ENCODE peak calls at places on chromosomes 13 and 19, in five cellular contexts. P is MM.1S, J is fibroblast of lung, H is astrocyte, F is neural progenitor cell. R is an unnamed sample.

GRCh38 chr13:111420113-111420876 is 99.9 kb downstream of the TEX29 start:
- DNase-seq in P (no peak), J (no peak), F (no peak), H (no peak), R (no peak)

GRCh38 chr19:1780272-1780957 is 27.1 kb downstream of the ONECUT3 start:
- DNase-seq in P (peak; percentile 28), H (no peak), J (peak; percentile 18), F (no peak), R (peak; percentile 78)

GRCh38 chr19:50890422-50891252 is 17.4 kb downstream of the KLK2 start:
- DNase-seq in H (peak; percentile 2), F (no peak), J (peak; percentile 18), P (no peak), R (no peak)

GRCh38 chr19:55703790-55704215 is 28.8 kb downstream of the EPN1 start:
- DNase-seq in H (no peak), F (peak; percentile 15), J (peak; percentile 6), P (no peak), R (no peak)

GRCh38 chr19:35760711-35761349 is 2.9 kb downstream of the PROSER3 start:
- DNase-seq in F (peak; percentile 0), P (no peak), J (no peak), H (no peak), R (no peak)

GRCh38 chr19:46299004-46299509 is 2.2 kb downstream of the HIF3A start:
- DNase-seq in J (peak; percentile 66), F (no peak), P (no peak), H (peak; percentile 41), R (no peak)

GRCh38 chr13:24199016-24199415 is 38.5 kb downstream of the SPATA13 start:
- DNase-seq in H (no peak), P (no peak), J (no peak), F (no peak), R (no peak)

GRCh38 chr19:1101337-1101698 is 2.5 kb upstream of the GPX4 start:
- DNase-seq in P (no peak), H (no peak), F (no peak), J (no peak), R (no peak)

GRCh38 chr13:104140557-104140956 is 1074.3 kb upstream of the SLC10A2 start:
- DNase-seq in P (no peak), H (peak; percentile 64), J (peak; percentile 73), F (no peak), R (no peak)

GRCh38 chr13:23445794-23446193 is 12.3 kb upstream of the SACS start:
- DNase-seq in P (no peak), F (no peak), J (no peak), H (no peak), R (no peak)

GRCh38 chr13:101942038-101942437 is 459.8 kb downstream of the FGF14 start:
- DNase-seq in F (peak; percentile 64), H (peak; percentile 4), J (peak; percentile 20), P (peak; percentile 27), R (peak; percentile 80)

GRCh38 chr13:29845440-29846056 is 4.9 kb downstream of the UBL3 start:
- DNase-seq in J (peak; percentile 27), F (no peak), H (no peak), P (no peak), R (peak; percentile 46)

GRCh38 chr13:111058796-111059506 is 56.2 kb upstream of the ARHGEF7 start:
- DNase-seq in H (no peak), J (no peak), F (no peak), P (no peak), R (no peak)

GRCh38 chr13:39415403-39415802 is 187.6 kb downstream of the LHFPL6 start:
- DNase-seq in H (no peak), F (peak; percentile 54), J (peak; percentile 47), P (no peak), R (peak; percentile 70)

GRCh38 chr19:16594681-16595091 is 22.5 kb upstream of the SLC35E1 start:
- DNase-seq in P (peak; percentile 85), J (no peak), F (no peak), H (no peak), R (no peak)

GRCh38 chr13:67258482-67258881 is 28.3 kb upstream of the PCDH9 start:
- DNase-seq in H (no peak), J (no peak), P (peak; percentile 10), F (peak; percentile 22), R (no peak)

GRCh38 chr13:51000576-51001260 is 91.1 kb downstream of the RNASEH2B start:
- DNase-seq in F (no peak), H (peak; percentile 75), P (no peak), J (peak; percentile 80), R (no peak)

GRCh38 chr13:102484329-102484728 is 82.5 kb upstream of the FGF14 start:
- DNase-seq in P (no peak), J (peak; percentile 2), H (peak; percentile 2), F (peak; percentile 41), R (no peak)

GRCh38 chr19:48999481-49000325 is 6.0 kb downstream of the RUVBL2 start:
- DNase-seq in J (peak; percentile 62), P (peak; percentile 37), F (peak; percentile 88), H (peak; percentile 43), R (peak; percentile 92)

GRCh38 chr13:51910508-51910907 is 48.7 kb downstream of the CCDC70 start:
- DNase-seq in P (no peak), F (no peak), H (no peak), J (no peak), R (no peak)

GRCh38 chr13:49681837-49682236 is 9.4 kb downstream of the EBPL start:
- DNase-seq in J (peak; percentile 66), F (peak; percentile 8), P (no peak), H (peak; percentile 57), R (no peak)

GRCh38 chr19:46387713-46388130 is 25.6 kb downstream of the CCDC8 start:
- DNase-seq in P (no peak), F (no peak), J (no peak), H (no peak), R (no peak)

GRCh38 chr19:51803965-51804364 is 9.0 kb downstream of the FPR3 start:
- DNase-seq in F (no peak), H (no peak), P (no peak), J (no peak), R (peak; percentile 45)

GRCh38 chr13:91307887-91308286 is 39.6 kb upstream of the MIR17HG start:
- DNase-seq in J (no peak), H (no peak), P (no peak), F (no peak), R (no peak)

GRCh38 chr13:29039212-29039611 is 219.1 kb downstream of the MTUS2 start:
- DNase-seq in F (no peak), H (no peak), J (no peak), P (no peak), R (no peak)

GRCh38 chr19:2631213-2631821 is 71.2 kb downstream of the GNG7 start:
- DNase-seq in J (peak; percentile 15), P (peak; percentile 26), H (no peak), F (no peak), R (peak; percentile 95)

GRCh38 chr19:29650988-29651387 is 14.3 kb upstream of the PLEKHF1 start:
- DNase-seq in F (no peak), J (no peak), H (no peak), P (no peak), R (no peak)
- H2AFZ ChIP-seq in F (no peak overlapping the region), J (no peak overlapping the region), H (no peak overlapping the region), P (no peak overlapping the region), R (no peak overlapping the region)

DNA sequence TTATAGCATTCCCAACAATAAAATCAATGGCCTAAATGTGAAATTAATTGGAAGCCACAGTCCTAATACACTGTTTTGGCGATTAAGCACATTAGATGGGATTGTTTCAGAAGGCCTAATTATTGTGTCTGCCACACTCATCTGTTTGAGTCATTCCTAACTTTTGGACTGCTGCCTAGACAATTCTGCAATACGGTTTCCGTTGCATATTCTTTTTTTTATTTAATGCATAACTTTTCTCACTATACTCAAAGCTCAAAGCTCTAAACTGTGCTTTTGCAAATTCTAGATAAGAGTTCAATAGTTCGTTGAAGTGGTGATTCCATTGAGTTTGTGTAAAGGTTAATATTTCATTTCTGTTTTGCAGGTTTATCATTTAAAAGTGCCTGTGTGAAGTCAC is 53.1 kb downstream of the MBNL2 start:
- DNase-seq in F (no peak), P (no peak), H (peak; percentile 86), J (peak; percentile 89), R (no peak)
- H3K4me3 ChIP-seq in F (no peak overlapping the region), P (no peak overlapping the region), H (peak overlapping the region; percentile 34), J (no peak overlapping the region), R (no peak overlapping the region)

GRCh38 chr19:44807652-44808462 is 1.0 kb upstream of the BCAM start:
- DNase-seq in J (peak; percentile 60), F (peak; percentile 87), H (peak; percentile 45), P (no peak), R (no peak)
- H3K9ac ChIP-seq in J (no peak overlapping the region), F (no peak overlapping the region), H (no peak overlapping the region), P (no peak overlapping the region), R (no peak overlapping the region)

DNA sequence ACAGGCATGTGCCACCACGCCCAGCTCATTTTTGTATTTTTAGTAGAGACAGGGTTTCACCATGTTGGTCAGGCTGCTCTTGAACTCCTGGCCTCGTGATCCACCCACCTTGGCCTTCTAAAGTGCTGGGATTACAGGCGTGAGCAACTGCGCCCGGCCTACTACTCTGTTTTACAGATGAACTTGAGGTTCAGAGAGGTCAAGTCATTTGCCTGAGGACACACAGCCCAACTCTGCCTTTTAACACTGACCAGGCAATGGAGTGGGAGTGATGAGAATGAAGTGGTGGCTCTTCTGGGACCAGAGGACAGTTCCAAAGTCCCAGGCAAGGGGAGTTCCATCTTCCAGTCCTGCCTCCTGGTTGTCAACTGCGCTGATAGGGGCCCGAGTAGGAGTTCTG is 41.4 kb downstream of the CERS4 start:
- DNase-seq in F (no peak), H (no peak), P (no peak), J (no peak), R (no peak)
- H2AFZ ChIP-seq in F (no peak overlapping the region), H (no peak overlapping the region), P (no peak overlapping the region), J (no peak overlapping the region), R (no peak overlapping the region)

GRCh38 chr19:13026478-13026999 is 31.3 kb downstream of the NFIX start:
- DNase-seq in J (peak; percentile 74), F (no peak), H (peak; percentile 68), P (no peak), R (no peak)

GRCh38 chr19:13023666-13024065 is 28.4 kb downstream of the NFIX start:
- DNase-seq in H (no peak), F (no peak), P (no peak), J (peak; percentile 53), R (no peak)

GRCh38 chr19:13025819-13026477 is 30.7 kb downstream of the NFIX start:
- DNase-seq in P (no peak), F (no peak), J (no peak), H (no peak), R (no peak)

GRCh38 chr19:13024126-13024957 is 29.1 kb downstream of the NFIX start:
- DNase-seq in P (no peak), J (peak; percentile 67), H (no peak), F (peak; percentile 50), R (no peak)

GRCh38 chr19:13024958-13025653 is 29.8 kb downstream of the NFIX start:
- DNase-seq in P (no peak), H (no peak), F (peak; percentile 51), J (peak; percentile 52), R (no peak)
- H3K4me3 ChIP-seq in P (no peak overlapping the region), H (peak overlapping the region; percentile 70), F (no peak overlapping the region), J (peak overlapping the region; percentile 73), R (no peak overlapping the region)

R was measured in Karpas-422.